ENCODE peak calls at places on chromosomes 13 and 19, in seven cellular contexts. V, D, H, N, K, I and U are unnamed samples.

GRCh38 chr19:16497042-16497441 is 848 bp downstream of the C19orf44 start:
- DNase-seq in V (no peak), N (no peak), D (no peak), I (peak; percentile 8), K (no peak), H (no peak), U (peak; percentile 24)

GRCh38 chr19:39810424-39810823 is 23.5 kb downstream of the DYRK1B start:
- DNase-seq in H (no peak), N (no peak), I (no peak), D (no peak), K (no peak), V (no peak), U (no peak)

GRCh38 chr13:38255600-38255999 is 94.1 kb upstream of the UFM1 start:
- DNase-seq in I (no peak), H (no peak), V (no peak), D (no peak), K (no peak), N (no peak), U (no peak)

GRCh38 chr19:5186293-5187050 is 154.1 kb downstream of the PTPRS start:
- DNase-seq in H (peak; percentile 29), I (peak; percentile 65), D (peak; percentile 77), V (no peak), K (no peak), N (no peak), U (peak; percentile 31)

GRCh38 chr19:4304509-4305252 is at the start of gene FSD1:
- DNase-seq in K (no peak), V (peak; percentile 95), H (no peak), N (peak; percentile 88), I (peak; percentile 47), D (peak; percentile 50), U (no peak)

GRCh38 chr13:80006940-80007339 is 334.0 kb downstream of the SPRY2 start:
- DNase-seq in V (no peak), N (no peak), K (no peak), H (no peak), I (peak; percentile 31), D (no peak), U (no peak)

GRCh38 chr13:66222926-66223325 is 1007.2 kb downstream of the PCDH9 start:
- DNase-seq in N (no peak), K (no peak), D (no peak), I (no peak), H (no peak), V (no peak), U (no peak)

GRCh38 chr19:1653300-1653628 is 849 bp upstream of the TCF3 start:
- DNase-seq in K (no peak), N (no peak), I (no peak), V (no peak), H (no peak), D (no peak), U (no peak)

GRCh38 chr19:54172764-54173699 is at the start of gene TMC4:
- DNase-seq in K (no peak), H (peak; percentile 66), D (no peak), V (peak; percentile 82), N (peak; percentile 22), I (no peak), U (peak; percentile 76)
- TF ChIP-seq CTCF in K (no peak), H (peak; percentile 59), D (peak; percentile 50), V (peak; percentile 78), N (no peak), I (no peak), U (peak; percentile 33)

GRCh38 chr19:31350033-31350692 is 927 bp upstream of the TSHZ3 start:
- DNase-seq in D (no peak), N (no peak), V (peak; percentile 73), K (peak; percentile 82), H (no peak), I (peak; percentile 42), U (no peak)
- TF ChIP-seq CTCF in D (no peak), N (no peak), V (no peak), K (no peak), H (no peak), I (no peak), U (no peak)

DNA sequence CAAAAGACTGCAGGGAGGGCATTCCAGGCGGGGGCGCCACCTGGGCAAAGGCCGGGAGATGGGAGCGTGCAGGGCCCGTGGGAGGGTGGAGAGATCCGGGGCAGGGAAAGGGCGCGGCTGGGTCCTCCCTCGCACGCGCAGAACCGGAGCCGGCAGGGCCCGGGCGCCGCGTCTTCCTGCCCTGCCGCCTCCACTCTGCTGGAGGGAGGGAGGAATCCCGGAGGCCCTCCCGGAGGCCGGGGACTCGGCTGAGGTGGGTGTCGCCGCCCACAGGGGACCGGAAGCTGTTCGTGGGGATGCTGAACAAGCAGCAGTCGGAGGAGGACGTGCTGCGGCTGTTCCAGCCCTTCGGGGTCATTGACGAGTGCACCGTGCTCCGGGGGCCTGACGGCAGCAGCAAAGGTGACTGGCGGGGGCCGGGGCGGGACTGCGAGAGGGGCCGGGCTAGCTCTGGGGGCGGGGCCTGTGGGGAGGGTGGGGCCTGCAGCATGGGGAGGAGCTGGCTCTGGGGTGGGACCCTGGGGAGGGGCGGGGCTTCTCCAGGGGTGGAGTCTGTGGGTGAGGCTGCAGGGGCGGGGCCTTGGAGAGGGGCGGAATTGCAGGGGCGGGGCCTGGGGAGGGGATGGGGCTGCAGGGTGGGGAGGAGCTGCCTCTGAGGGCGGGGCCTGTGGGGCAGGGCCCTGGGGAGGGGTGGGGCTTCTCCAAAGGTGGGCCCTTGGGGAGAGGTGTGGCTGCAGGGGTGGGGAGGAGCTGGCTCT is 51.3 kb downstream of the CELF5 start:
- DNase-seq in V (peak; percentile 97), N (peak; percentile 96), H (peak; percentile 53), K (no peak), D (peak; percentile 55), I (peak; percentile 81), U (peak; percentile 91)
- TF ChIP-seq CTCF in V (no peak), N (peak; percentile 67), H (peak; percentile 75), K (no peak), D (peak; percentile 76), I (no peak), U (no peak)

GRCh38 chr19:15170345-15170744 is 30.4 kb downstream of the NOTCH3 start:
- DNase-seq in K (no peak), I (no peak), D (no peak), V (peak; percentile 85), N (no peak), H (no peak), U (no peak)

GRCh38 chr19:15169541-15170285 is 31.1 kb downstream of the NOTCH3 start:
- DNase-seq in D (no peak), H (no peak), N (no peak), I (no peak), K (no peak), V (no peak), U (no peak)

GRCh38 chr19:15175609-15176008 is 25.2 kb downstream of the NOTCH3 start:
- DNase-seq in V (no peak), D (no peak), K (no peak), I (no peak), H (no peak), N (no peak), U (no peak)

GRCh38 chr19:15177269-15178116 is 23.3 kb downstream of the NOTCH3 start:
- DNase-seq in I (peak; percentile 71), N (peak; percentile 90), H (no peak), V (peak; percentile 95), D (peak; percentile 57), K (peak; percentile 86), U (peak; percentile 76)

DNA sequence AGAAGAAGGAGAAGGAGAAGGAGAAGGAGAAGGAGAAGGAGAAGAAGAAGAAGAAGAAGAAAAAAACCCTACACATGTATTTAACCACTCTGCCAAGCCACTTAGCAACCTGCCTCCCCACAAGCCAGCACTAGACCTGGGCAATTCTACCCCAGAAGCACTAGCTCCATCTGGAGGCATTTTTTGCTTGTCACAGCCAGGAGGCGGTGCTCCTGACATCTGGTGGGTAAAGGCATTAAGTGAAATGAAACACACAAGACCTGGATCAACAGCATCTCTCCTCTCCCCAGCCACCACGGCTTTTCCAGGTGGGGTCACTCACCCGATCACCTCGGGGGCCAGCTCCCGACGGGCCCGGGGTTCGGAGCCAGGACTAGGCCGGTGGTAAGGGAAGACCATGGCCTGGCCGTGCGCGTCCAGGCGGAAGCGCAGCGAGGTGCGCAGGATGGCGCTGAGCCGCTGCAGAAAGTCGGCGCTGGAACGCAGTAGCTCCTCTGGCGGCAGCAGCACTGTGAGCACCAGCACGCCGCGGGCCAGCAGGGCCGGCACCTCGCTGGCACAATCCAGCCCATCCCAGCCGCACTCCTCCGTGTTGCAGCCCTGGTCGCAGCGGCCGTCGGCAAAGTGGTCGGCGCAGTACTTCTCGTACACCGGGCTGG is 26.9 kb downstream of the NOTCH3 start:
- DNase-seq in N (peak; percentile 32), H (no peak), D (peak; percentile 20), K (no peak), I (peak; percentile 38), V (no peak), U (peak; percentile 29)
- TF ChIP-seq CTCF in N (no peak), H (peak; percentile 67), D (peak; percentile 60), K (no peak), I (peak; percentile 19), V (peak; percentile 60), U (no peak)

GRCh38 chr19:7881910-7882309 is 6.4 kb upstream of the LRRC8E start:
- DNase-seq in V (no peak), K (no peak), D (no peak), H (no peak), I (no peak), N (no peak), U (no peak)
- TF ChIP-seq CTCF in V (no peak), K (no peak), D (no peak), H (no peak), I (no peak), N (no peak), U (no peak)

DNA sequence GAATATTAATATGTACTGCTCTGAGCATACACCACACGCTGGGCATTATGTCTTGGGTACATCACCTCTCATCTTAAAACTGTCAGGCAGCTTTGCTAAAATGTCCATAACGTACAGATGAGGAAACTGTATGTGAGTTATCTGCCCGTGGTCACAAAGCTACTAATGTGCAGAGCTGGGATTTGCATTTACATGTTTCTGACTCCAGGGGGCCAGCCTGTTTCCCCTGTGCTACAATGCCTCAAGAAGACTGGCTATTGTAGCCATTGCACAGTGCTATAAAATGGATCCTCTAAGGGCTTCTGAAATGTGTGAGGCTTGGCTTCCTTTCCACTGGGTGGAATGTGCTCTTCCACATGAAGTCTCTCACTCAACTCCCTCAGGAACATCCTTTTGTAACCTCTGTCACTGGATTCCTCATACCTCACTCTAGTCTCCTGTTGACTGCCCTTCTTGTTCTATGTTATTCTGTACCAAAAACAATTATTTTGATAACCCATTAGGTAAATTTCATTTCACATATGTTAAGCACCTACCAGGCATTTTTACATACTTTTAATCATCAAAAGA is 95.6 kb upstream of the HTR2A start:
- DNase-seq in V (no peak), D (no peak), I (peak; percentile 50), H (no peak), N (peak; percentile 12), K (no peak), U (peak; percentile 39)
- TF ChIP-seq CTCF in V (peak; percentile 6), D (peak; percentile 48), I (peak; percentile 52), H (peak; percentile 55), N (no peak), K (no peak), U (peak; percentile 29)

GRCh38 chr19:46784262-46785053 is 3.9 kb downstream of the SLC1A5 start:
- DNase-seq in N (peak; percentile 86), I (peak; percentile 94), K (peak; percentile 86), V (peak; percentile 69), H (peak; percentile 87), D (peak; percentile 94), U (peak; percentile 98)
- TF ChIP-seq CTCF in N (no peak), I (peak; percentile 40), K (no peak), V (peak; percentile 40), H (peak; percentile 58), D (peak; percentile 70), U (peak; percentile 29)